ENCODE peak calls at places on chromosomes 13 and 19, in five cellular contexts. R is right lobe of liver; B is CD4-positive, alpha-beta T cell; M is kidney epithelial cell; V is brain microvascular endothelial cell. P is an unnamed sample.

GRCh38 chr13:67186985-67187569 is 43.1 kb downstream of the PCDH9 start:
- DNase-seq in R (no peak), B (no peak), M (no peak), V (no peak), P (no peak)

GRCh38 chr13:106617561-106617960 is 49.6 kb upstream of the ARGLU1 start:
- DNase-seq in R (no peak), B (no peak), M (peak; percentile 57), V (peak; percentile 62), P (no peak)

GRCh38 chr13:32720026-32720425 is 133.8 kb downstream of the PDS5B start:
- DNase-seq in R (no peak), B (no peak), M (no peak), V (no peak), P (no peak)

GRCh38 chr19:33298146-33298911 is 4.0 kb downstream of the CEBPA start:
- DNase-seq in R (peak; percentile 74), B (no peak), M (no peak), V (no peak), P (no peak)

GRCh38 chr19:35268546-35269424 is at the start of gene USF2:
- DNase-seq in R (peak; percentile 83), B (peak; percentile 59), M (no peak), V (peak; percentile 41), P (peak; percentile 86)

GRCh38 chr13:20940083-20940482 is 37.5 kb upstream of the XPO4 start:
- DNase-seq in R (no peak), B (no peak), M (no peak), V (no peak), P (no peak)

GRCh38 chr19:12720851-12721655 is 2.7 kb downstream of the TNPO2 start:
- DNase-seq in R (peak; percentile 38), B (no peak), M (no peak), V (no peak), P (no peak)

GRCh38 chr13:62931901-62932883 is 1516.5 kb upstream of the PCDH20 start:
- DNase-seq in R (no peak), B (no peak), M (no peak), V (no peak), P (no peak)

GRCh38 chr13:42762917-42763316 is 18.5 kb upstream of the FAM216B start:
- DNase-seq in R (no peak), B (no peak), M (peak; percentile 10), V (peak; percentile 93), P (no peak)

GRCh38 chr19:15466851-15467733 is 2.7 kb upstream of the RASAL3 start:
- DNase-seq in R (no peak), B (peak; percentile 62), M (no peak), V (peak; percentile 54), P (peak; percentile 59)

GRCh38 chr19:49520705-49521319 is 7.0 kb upstream of the RCN3 start:
- DNase-seq in R (no peak), B (no peak), M (no peak), V (no peak), P (no peak)

GRCh38 chr13:48643159-48643558 is 10.6 kb upstream of the CYSLTR2 start:
- DNase-seq in R (no peak), B (no peak), M (no peak), V (no peak), P (no peak)
- TF ChIP-seq CTCF in R (no peak), B (no peak), M (no peak), V (peak; percentile 13), P (no peak)

GRCh38 chr13:112587359-112587766 is 590 bp downstream of the TUBGCP3 start:
- DNase-seq in R (peak; percentile 93), B (peak; percentile 61), M (peak; percentile 43), V (peak; percentile 74), P (peak; percentile 88)
- TF ChIP-seq CTCF in R (peak; percentile 24), B (no peak), M (peak; percentile 5), V (peak; percentile 21), P (peak; percentile 39)

DNA sequence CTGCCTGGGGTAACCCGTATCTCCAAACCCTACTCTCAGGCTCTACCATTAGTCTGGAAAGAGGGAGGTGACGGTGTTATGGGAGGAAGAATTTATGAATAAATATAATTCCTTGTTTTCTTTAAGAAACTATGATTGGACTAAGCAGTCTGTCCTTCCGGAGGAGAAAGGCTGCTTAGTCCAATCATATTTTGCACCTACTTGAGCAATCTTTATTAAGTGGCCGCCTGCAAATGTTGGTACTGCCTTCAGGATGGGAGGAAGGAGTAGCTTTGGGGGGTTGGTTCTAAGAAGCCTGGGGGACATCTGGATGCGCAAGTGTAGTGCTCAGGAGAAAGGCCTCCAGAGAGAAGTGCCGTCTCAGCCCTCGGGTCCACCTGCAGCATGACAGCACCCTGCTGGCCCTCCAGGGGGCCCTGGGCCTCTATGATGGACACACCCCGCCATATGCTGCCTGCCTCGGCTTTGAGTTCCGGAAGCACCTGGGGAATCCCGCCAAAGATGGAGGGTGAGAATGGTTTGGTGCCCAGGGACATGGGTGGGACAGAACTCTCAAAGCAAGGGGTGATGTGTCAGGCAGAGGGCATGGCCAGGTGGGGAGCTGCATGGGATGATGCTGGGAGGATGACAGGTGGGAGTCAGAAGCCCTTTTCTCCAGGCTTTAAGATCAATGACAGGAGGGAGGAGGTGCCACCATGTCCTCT is 4.0 kb downstream of the ACP4 start:
- DNase-seq in R (no peak), B (no peak), M (no peak), V (no peak), P (peak; percentile 82)
- TF ChIP-seq CTCF in R (no peak), B (no peak), M (peak; percentile 24), V (peak; percentile 20), P (no peak)

GRCh38 chr19:50794778-50795664 is 4.8 kb downstream of the ACP4 start:
- DNase-seq in R (no peak), B (no peak), M (no peak), V (no peak), P (no peak)

GRCh38 chr19:50795665-50796073 is 5.5 kb downstream of the ACP4 start:
- DNase-seq in R (no peak), B (no peak), M (no peak), V (no peak), P (no peak)

GRCh38 chr19:50797429-50798115 is 7.4 kb downstream of the ACP4 start:
- DNase-seq in R (no peak), B (no peak), M (no peak), V (no peak), P (no peak)

GRCh38 chr19:50796634-50797428 is 6.6 kb downstream of the ACP4 start:
- DNase-seq in R (no peak), B (no peak), M (no peak), V (no peak), P (no peak)

DNA sequence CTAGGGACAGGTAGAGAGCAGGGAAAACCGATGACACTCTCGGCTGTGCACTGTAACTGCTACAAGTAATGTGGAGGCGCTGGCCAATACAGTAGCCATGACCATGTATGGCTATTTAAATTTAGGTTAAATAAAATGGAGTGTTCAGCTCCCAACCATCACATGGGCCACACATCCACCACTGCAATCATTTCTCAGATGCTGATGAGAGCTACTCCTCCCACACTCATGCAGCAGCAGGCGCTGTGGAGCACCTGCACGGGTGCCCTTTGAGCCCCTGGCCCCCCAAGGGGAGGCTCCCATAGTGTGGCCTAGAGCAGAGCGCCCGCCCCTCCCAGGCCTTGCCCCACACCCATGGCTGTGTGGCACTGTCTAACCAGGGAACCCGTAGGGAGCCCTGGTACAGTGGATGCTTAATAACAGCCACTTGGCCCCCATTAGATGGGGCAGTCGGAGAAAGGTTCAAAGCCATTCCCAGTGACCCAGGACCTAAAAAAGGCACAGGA is 6.0 kb downstream of the ACP4 start:
- DNase-seq in R (no peak), B (no peak), M (no peak), V (no peak), P (peak; percentile 37)
- TF ChIP-seq CTCF in R (no peak), B (no peak), M (no peak), V (no peak), P (peak; percentile 10)

GRCh38 chr13:109255457-109255856 is 530.9 kb downstream of the IRS2 start:
- DNase-seq in R (no peak), B (no peak), M (no peak), V (no peak), P (no peak)
- TF ChIP-seq CTCF in R (no peak), B (no peak), M (no peak), V (no peak), P (no peak)

DNA sequence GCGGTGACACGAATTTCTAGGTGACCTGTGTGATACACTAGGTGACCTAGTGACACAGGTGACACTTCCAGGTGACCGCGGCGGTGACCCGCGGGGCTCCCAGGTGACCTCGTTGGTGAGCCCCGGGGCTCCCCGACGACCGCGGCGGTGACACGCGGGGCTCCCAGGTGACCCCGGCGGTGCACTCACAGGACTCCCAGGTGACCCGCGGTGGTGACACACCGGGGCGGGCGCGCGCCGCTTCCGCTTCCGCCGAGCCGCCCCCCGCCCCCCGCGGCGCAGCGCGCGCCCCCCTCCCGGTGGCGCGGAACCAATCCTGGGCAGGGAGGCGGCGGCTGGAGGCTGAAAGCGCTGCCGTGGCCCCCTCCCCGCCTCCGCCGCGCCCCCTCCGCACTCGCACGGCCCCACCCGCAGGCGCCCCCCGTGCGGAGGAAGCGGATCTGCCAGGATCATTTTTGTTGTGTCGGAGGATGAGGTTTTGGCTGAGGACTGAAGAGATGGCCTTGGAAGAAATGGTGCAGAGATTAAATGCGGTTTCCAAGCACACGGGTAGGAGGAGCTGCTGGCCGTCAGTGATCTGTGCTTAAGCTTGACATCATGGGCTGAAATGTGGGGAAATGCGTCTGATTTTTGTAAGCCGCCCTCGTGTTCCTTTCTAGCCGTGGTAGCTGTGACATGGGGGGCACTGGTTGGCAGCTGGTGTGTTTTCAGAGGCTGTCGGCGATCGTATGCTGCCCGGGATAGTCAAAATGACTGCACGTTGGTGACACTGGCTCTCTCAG is at the start of gene MCF2L:
- DNase-seq in R (peak; percentile 55), B (peak; percentile 66), M (no peak), V (no peak), P (peak; percentile 68)
- TF ChIP-seq CTCF in R (peak; percentile 35), B (no peak), M (no peak), V (peak; percentile 30), P (no peak)

P was measured in GM13976.